ENCODE peak calls at places on chromosomes 12 and 14, in five cellular contexts. One of them, this sample, is unnamed.

GRCh38 chr12:88026196-88026595 is 3.0 kb downstream of the C12orf50 start:
- DNase-seq in hypothalamus: no peak
- DNase-seq in iris pigment epithelial cell: no peak
- DNase-seq in NCI-H187: no peak
- DNase-seq in HepG2: no peak
- DNase-seq in this sample: no peak

GRCh38 chr12:121202407-121203355 is 7.2 kb upstream of the P2RX4 start:
- DNase-seq in hypothalamus: no peak
- DNase-seq in iris pigment epithelial cell: no peak
- DNase-seq in NCI-H187: no peak
- DNase-seq in HepG2: no peak
- DNase-seq in this sample: no peak

GRCh38 chr12:132502149-132502881 is 12.4 kb downstream of the FBRSL1 start:
- DNase-seq in hypothalamus: no peak
- DNase-seq in iris pigment epithelial cell: no peak
- DNase-seq in NCI-H187: no peak
- DNase-seq in HepG2: no peak
- DNase-seq in this sample: no peak

GRCh38 chr14:66758031-66758613 is 250.2 kb downstream of the GPHN start:
- DNase-seq in hypothalamus: no peak
- DNase-seq in iris pigment epithelial cell: no peak
- DNase-seq in NCI-H187: no peak
- DNase-seq in HepG2: peak
- DNase-seq in this sample: no peak

GRCh38 chr12:45285717-45286116 is 69.8 kb downstream of the ANO6 start:
- DNase-seq in hypothalamus: no peak
- DNase-seq in iris pigment epithelial cell: no peak
- DNase-seq in NCI-H187: no peak
- DNase-seq in HepG2: no peak
- DNase-seq in this sample: no peak

GRCh38 chr12:39587247-39587646 is 32.4 kb downstream of the ABCD2 start:
- DNase-seq in hypothalamus: no peak
- DNase-seq in iris pigment epithelial cell: peak
- DNase-seq in NCI-H187: no peak
- DNase-seq in HepG2: no peak
- DNase-seq in this sample: no peak

GRCh38 chr12:54455760-54456469 is 17.5 kb downstream of the GTSF1 start:
- DNase-seq in hypothalamus: no peak
- DNase-seq in iris pigment epithelial cell: no peak
- DNase-seq in NCI-H187: no peak
- DNase-seq in HepG2: no peak
- DNase-seq in this sample: no peak

GRCh38 chr12:53052419-53053222 is 2.8 kb downstream of the TNS2 start:
- DNase-seq in hypothalamus: peak
- DNase-seq in iris pigment epithelial cell: peak
- DNase-seq in NCI-H187: no peak
- DNase-seq in HepG2: no peak
- DNase-seq in this sample: peak

GRCh38 chr12:114342651-114343050 is 63.3 kb downstream of the TBX5 start:
- DNase-seq in hypothalamus: no peak
- DNase-seq in iris pigment epithelial cell: no peak
- DNase-seq in NCI-H187: no peak
- DNase-seq in HepG2: no peak
- DNase-seq in this sample: no peak

GRCh38 chr12:112564160-112564559 is 145.4 kb downstream of the PTPN11 start:
- DNase-seq in hypothalamus: no peak
- DNase-seq in iris pigment epithelial cell: no peak
- DNase-seq in NCI-H187: no peak
- DNase-seq in HepG2: no peak
- DNase-seq in this sample: no peak

GRCh38 chr14:20799955-20800544 is 2.6 kb downstream of the RNASE1 start:
- DNase-seq in hypothalamus: peak
- DNase-seq in iris pigment epithelial cell: no peak
- DNase-seq in NCI-H187: no peak
- DNase-seq in HepG2: peak
- DNase-seq in this sample: no peak

GRCh38 chr12:47190271-47190750 is 110.6 kb upstream of the AMIGO2 start:
- DNase-seq in hypothalamus: no peak
- DNase-seq in iris pigment epithelial cell: peak
- DNase-seq in NCI-H187: no peak
- DNase-seq in HepG2: no peak
- DNase-seq in this sample: no peak

GRCh38 chr12:122094735-122095561 is 16.4 kb downstream of the MLXIP start:
- DNase-seq in hypothalamus: no peak
- DNase-seq in iris pigment epithelial cell: no peak
- DNase-seq in NCI-H187: no peak
- DNase-seq in HepG2: no peak
- DNase-seq in this sample: no peak

GRCh38 chr14:104925941-104926609 is 1.4 kb downstream of the PLD4 start:
- DNase-seq in hypothalamus: no peak
- DNase-seq in iris pigment epithelial cell: no peak
- DNase-seq in NCI-H187: no peak
- DNase-seq in HepG2: no peak
- DNase-seq in this sample: no peak

GRCh38 chr12:104718581-104718980 is 239.5 kb downstream of the SLC41A2 start:
- DNase-seq in hypothalamus: no peak
- DNase-seq in iris pigment epithelial cell: peak
- DNase-seq in NCI-H187: no peak
- DNase-seq in HepG2: no peak
- DNase-seq in this sample: no peak

GRCh38 chr12:2286051-2286450 is 233.3 kb downstream of the CACNA1C start:
- DNase-seq in hypothalamus: no peak
- DNase-seq in iris pigment epithelial cell: no peak
- DNase-seq in NCI-H187: no peak
- DNase-seq in HepG2: no peak
- DNase-seq in this sample: no peak

GRCh38 chr12:68350753-68351152 is 18.6 kb upstream of the MDM1 start:
- DNase-seq in hypothalamus: no peak
- DNase-seq in iris pigment epithelial cell: peak
- DNase-seq in NCI-H187: no peak
- DNase-seq in HepG2: no peak
- DNase-seq in this sample: no peak

This sample was measured in posterior cingulate gyrus.